ENCODE peak calls at places on chromosomes 2 and 18, in five cellular contexts. P is fibroblast of lung, X is pancreas, K is foreskin fibroblast, U is GM20000. E is an unnamed sample.
A peak's percentile ranks its signal among the peaks of the same experiment; 100 is the strongest.

GRCh38 chr2:86790828-86791561 is at the start of gene CD8A:
- DNase-seq in K (peak; percentile 26), X (peak; percentile 70), P (peak; percentile 20), U (peak; percentile 53), E (no peak)

GRCh38 chr18:42187611-42188378 is 232.8 kb downstream of the PIK3C3 start:
- DNase-seq in U (peak; percentile 8), X (no peak), K (no peak), P (no peak), E (no peak)

GRCh38 chr2:33214857-33215256 is 261.6 kb upstream of the RASGRP3 start:
- DNase-seq in U (no peak), K (no peak), P (no peak), X (no peak), E (no peak)

GRCh38 chr2:164903944-164904343 is 51.4 kb downstream of the SLC38A11 start:
- DNase-seq in K (no peak), P (no peak), U (no peak), X (no peak), E (no peak)

GRCh38 chr2:43513796-43514195 is 82.0 kb downstream of the THADA start:
- DNase-seq in U (no peak), P (no peak), X (no peak), K (no peak), E (no peak)

GRCh38 chr2:152134488-152135280 is 35.8 kb upstream of the CACNB4 start:
- DNase-seq in U (peak; percentile 33), P (peak; percentile 37), X (no peak), K (peak; percentile 4), E (no peak)

GRCh38 chr2:239936838-239937581 is 88.1 kb downstream of the NDUFA10 start:
- DNase-seq in U (no peak), X (peak; percentile 24), P (no peak), K (no peak), E (no peak)

GRCh38 chr2:216410550-216410949 is 1.7 kb upstream of the SMARCAL1 start:
- DNase-seq in X (no peak), P (no peak), U (no peak), K (no peak), E (no peak)

GRCh38 chr2:178109813-178110212 is 2.4 kb upstream of the RBM45 start:
- DNase-seq in K (peak; percentile 12), P (peak; percentile 63), X (no peak), U (peak; percentile 73), E (no peak)

GRCh38 chr18:9507565-9508088 is 32.3 kb downstream of the RALBP1 start:
- DNase-seq in K (no peak), P (no peak), X (no peak), U (no peak), E (no peak)

GRCh38 chr2:188403676-188404075 is 112.0 kb downstream of the GULP1 start:
- DNase-seq in U (no peak), P (peak; percentile 6), K (no peak), X (no peak), E (no peak)

GRCh38 chr2:20560011-20560410 is 90.9 kb downstream of the HS1BP3 start:
- DNase-seq in K (no peak), P (no peak), X (no peak), U (no peak), E (no peak)

GRCh38 chr2:141392517-141393213 is 738.2 kb downstream of the LRP1B start:
- DNase-seq in P (peak; percentile 26), U (no peak), K (peak; percentile 25), X (no peak), E (no peak)

GRCh38 chr2:120219291-120219690 is 3.9 kb downstream of the TMEM185B start:
- DNase-seq in U (no peak), X (no peak), K (no peak), P (no peak), E (no peak)

GRCh38 chr2:28683100-28683706 is 68.4 kb upstream of the PPP1CB start:
- DNase-seq in U (no peak), K (peak; percentile 75), X (peak; percentile 86), P (peak; percentile 88), E (no peak)

GRCh38 chr2:118672571-118673158 is 174.8 kb downstream of the EN1 start:
- DNase-seq in P (peak; percentile 21), X (no peak), U (no peak), K (no peak), E (no peak)

GRCh38 chr2:170509460-170510193 is 205.5 kb upstream of the SP5 start:
- DNase-seq in P (no peak), U (no peak), K (no peak), X (no peak), E (no peak)

GRCh38 chr2:212811036-212811805 is 272.6 kb upstream of the ERBB4 start:
- DNase-seq in X (no peak), P (peak; percentile 34), U (no peak), K (no peak), E (no peak)

GRCh38 chr2:238387376-238387775 is 39.4 kb upstream of the ASB1 start:
- DNase-seq in K (no peak), X (no peak), P (peak; percentile 53), U (no peak), E (no peak)

GRCh38 chr18:76386886-76387285 is 108.2 kb downstream of the ZNF516 start:
- DNase-seq in X (no peak), K (no peak), U (no peak), P (no peak), E (no peak)

GRCh38 chr2:676647-677055 is 555 bp downstream of the TMEM18 start:
- DNase-seq in P (peak; percentile 98), K (peak; percentile 99), U (peak; percentile 98), X (peak; percentile 100), E (peak; percentile 99)

GRCh38 chr2:30514134-30514860 is 67.3 kb downstream of the LCLAT1 start:
- DNase-seq in P (peak; percentile 89), K (peak; percentile 78), X (no peak), U (peak; percentile 7), E (no peak)

GRCh38 chr2:154568413-154568812 is 130.1 kb upstream of the KCNJ3 start:
- DNase-seq in K (no peak), P (no peak), U (no peak), X (no peak), E (no peak)

GRCh38 chr2:72137498-72138010 is 10.1 kb downstream of the CYP26B1 start:
- DNase-seq in K (no peak), X (peak; percentile 86), U (peak; percentile 88), P (peak; percentile 23), E (peak; percentile 89)

GRCh38 chr18:46761054-46761769 is 4.4 kb upstream of the ST8SIA5 start:
- DNase-seq in K (no peak), P (no peak), X (no peak), U (no peak), E (no peak)

GRCh38 chr2:191635333-191636234 is 42.4 kb upstream of the NABP1 start:
- DNase-seq in X (no peak), K (peak; percentile 63), P (peak; percentile 46), U (peak; percentile 17), E (no peak)

GRCh38 chr2:64646007-64646880 is 7.5 kb downstream of the SERTAD2 start:
- DNase-seq in K (peak; percentile 53), U (peak; percentile 55), P (peak; percentile 77), X (peak; percentile 80), E (peak; percentile 83)

GRCh38 chr18:56545539-56545938 is 92.9 kb downstream of the TXNL1 start:
- DNase-seq in X (no peak), U (no peak), P (peak; percentile 25), K (no peak), E (no peak)

GRCh38 chr2:70748002-70748779 is 19.8 kb downstream of the ADD2 start:
- DNase-seq in K (no peak), X (no peak), P (no peak), U (no peak), E (no peak)

GRCh38 chr18:33746261-33746660 is 168.2 kb downstream of the ASXL3 start:
- DNase-seq in P (no peak), X (no peak), K (no peak), U (no peak), E (no peak)

GRCh38 chr2:237823544-237823943 is 25.0 kb downstream of the RBM44 start:
- DNase-seq in X (no peak), P (no peak), K (no peak), U (no peak), E (no peak)

GRCh38 chr2:67066782-67067181 is 330.4 kb upstream of the ETAA1 start:
- DNase-seq in P (no peak), U (no peak), K (no peak), X (no peak), E (no peak)

GRCh38 chr2:8544168-8544785 is 137.6 kb upstream of the ID2 start:
- DNase-seq in U (no peak), X (no peak), P (no peak), K (no peak), E (no peak)

GRCh38 chr2:119338826-119339561 is 27.6 kb downstream of the C2orf76 start:
- DNase-seq in K (no peak), P (no peak), X (no peak), U (peak; percentile 81), E (no peak)

GRCh38 chr2:2271471-2271941 is 59.6 kb downstream of the MYT1L start:
- DNase-seq in P (peak; percentile 0), U (no peak), K (peak; percentile 84), X (no peak), E (peak; percentile 18)

GRCh38 chr2:27572439-27572838 is 10.4 kb upstream of the ZNF512 start:
- DNase-seq in X (no peak), P (no peak), K (no peak), U (no peak), E (no peak)
- TF ChIP-seq CTCF in X (no peak), P (no peak), K (no peak), U (no peak), E (no peak)

GRCh38 chr2:219457784-219458369 is 23.2 kb downstream of the SPEG start:
- DNase-seq in U (no peak), X (no peak), K (no peak), P (no peak), E (no peak)
- TF ChIP-seq CTCF in U (no peak), X (no peak), K (no peak), P (no peak), E (no peak)

GRCh38 chr2:57527685-57528084 is 518.9 kb upstream of the VRK2 start:
- DNase-seq in P (no peak), U (no peak), X (no peak), K (no peak), E (no peak)
- TF ChIP-seq CTCF in P (no peak), U (no peak), X (no peak), K (no peak), E (no peak)

GRCh38 chr2:24228470-24228869 is 53.6 kb downstream of the FAM228A start:
- DNase-seq in P (peak; percentile 46), K (no peak), U (no peak), X (no peak), E (no peak)
- TF ChIP-seq CTCF in P (peak; percentile 33), K (peak; percentile 30), U (no peak), X (no peak), E (no peak)

GRCh38 chr2:23414876-23415275 is 29.9 kb downstream of the KLHL29 start:
- DNase-seq in K (peak; percentile 36), P (no peak), X (no peak), U (no peak), E (no peak)
- TF ChIP-seq CTCF in K (peak; percentile 5), P (peak; percentile 21), X (no peak), U (peak; percentile 17), E (no peak)

E was measured in endothelial cell.